ENCODE peak calls at places on chromosomes 1 and 21, in nine cellular contexts. F is tibial nerve; A is heart right ventricle; R is CD8-positive, alpha-beta memory T cell; U is left ventricle myocardium inferior; M is fibroblast of lung; K is prostate gland; V is thyroid gland; T is PC-9. H is an unnamed sample.

GRCh38 chr1:74517599-74518051 is 5.2 kb upstream of the LRRC53 start:
- DNase-seq in F (no peak), A (no peak), R (no peak), U (no peak), M (no peak), K (no peak), V (no peak), T (no peak), H (no peak)

GRCh38 chr1:19436716-19437476 is 48.4 kb downstream of the CAPZB start:
- DNase-seq in F (peak), A (no peak), R (no peak), U (peak), M (peak), K (peak), V (peak), T (no peak), H (no peak)

GRCh38 chr1:228079601-228080263 is 2.8 kb upstream of the ARF1 start:
- DNase-seq in F (peak), A (no peak), R (no peak), U (peak), M (no peak), K (no peak), V (no peak), T (no peak), H (no peak)

GRCh38 chr1:182196897-182197546 is 135.5 kb upstream of the ZNF648 start:
- DNase-seq in F (no peak), A (peak), R (no peak), U (no peak), M (peak), K (no peak), V (peak), T (no peak), H (no peak)

GRCh38 chr1:23627065-23627464 is 64.5 kb upstream of the RPL11 start:
- DNase-seq in F (no peak), A (no peak), R (peak), U (no peak), M (no peak), K (no peak), V (peak), T (peak), H (no peak)

GRCh38 chr1:16975838-16976237 is 4.6 kb downstream of the MFAP2 start:
- DNase-seq in F (no peak), A (no peak), R (no peak), U (no peak), M (no peak), K (no peak), V (no peak), T (no peak), H (no peak)

GRCh38 chr1:99872063-99872462 is 21.9 kb downstream of the AGL start:
- DNase-seq in F (no peak), A (no peak), R (no peak), U (no peak), M (no peak), K (no peak), V (no peak), T (no peak), H (no peak)

GRCh38 chr1:228299211-228299610 is 91.4 kb downstream of the OBSCN start:
- DNase-seq in F (no peak), A (no peak), R (no peak), U (no peak), M (no peak), K (no peak), V (no peak), T (no peak), H (no peak)

GRCh38 chr21:42363331-42363730 is 3.0 kb downstream of the TFF1 start:
- DNase-seq in F (no peak), A (no peak), R (no peak), U (no peak), M (no peak), K (no peak), V (no peak), T (peak), H (no peak)

GRCh38 chr1:202127836-202128622 is 5.3 kb downstream of the GPR37L1 start:
- DNase-seq in F (no peak), A (no peak), R (no peak), U (no peak), M (no peak), K (no peak), V (no peak), T (no peak), H (no peak)

GRCh38 chr21:32094792-32095191 is 184.1 kb downstream of the MIS18A start:
- DNase-seq in F (no peak), A (no peak), R (no peak), U (no peak), M (peak), K (no peak), V (no peak), T (no peak), H (peak)

GRCh38 chr21:42149656-42150457 is 69.1 kb upstream of the ABCG1 start:
- DNase-seq in F (no peak), A (no peak), R (no peak), U (no peak), M (no peak), K (no peak), V (no peak), T (no peak), H (no peak)

GRCh38 chr21:45478115-45478801 is 64.0 kb downstream of the SLC19A1 start:
- DNase-seq in F (peak), A (peak), R (peak), U (peak), M (peak), K (peak), V (peak), T (no peak), H (peak)

GRCh38 chr1:210771131-210771530 is 362.8 kb downstream of the KCNH1 start:
- DNase-seq in F (no peak), A (no peak), R (no peak), U (no peak), M (no peak), K (no peak), V (no peak), T (no peak), H (no peak)

GRCh38 chr1:109717729-109718128 is 5.7 kb downstream of the GSTM5 start:
- DNase-seq in F (no peak), A (no peak), R (no peak), U (no peak), M (no peak), K (no peak), V (no peak), T (no peak), H (no peak)

GRCh38 chr1:82323144-82323543 is 522.4 kb downstream of the ADGRL2 start:
- DNase-seq in F (no peak), A (no peak), R (no peak), U (no peak), M (no peak), K (no peak), V (no peak), T (no peak), H (no peak)

GRCh38 chr1:86502721-86503430 is 34.1 kb downstream of the CLCA1 start:
- DNase-seq in F (no peak), A (peak), R (no peak), U (no peak), M (no peak), K (peak), V (peak), T (peak), H (no peak)

GRCh38 chr1:235313262-235313661 is 14.7 kb downstream of the ARID4B start:
- DNase-seq in F (no peak), A (no peak), R (no peak), U (no peak), M (no peak), K (no peak), V (no peak), T (no peak), H (no peak)

GRCh38 chr1:245121523-245121922 is 33.3 kb upstream of the KIF26B start:
- DNase-seq in F (no peak), A (no peak), R (no peak), U (no peak), M (no peak), K (no peak), V (no peak), T (no peak), H (no peak)

GRCh38 chr1:110879758-110880606 is 7.0 kb downstream of the CD53 start:
- DNase-seq in F (no peak), A (no peak), R (no peak), U (no peak), M (no peak), K (no peak), V (no peak), T (no peak), H (no peak)

GRCh38 chr21:42830456-42831455 is 48.6 kb downstream of the WDR4 start:
- DNase-seq in F (no peak), A (no peak), R (peak), U (no peak), M (no peak), K (no peak), V (peak), T (no peak), H (no peak)

GRCh38 chr1:204716687-204717086 is 31.1 kb upstream of the LRRN2 start:
- DNase-seq in F (no peak), A (no peak), R (no peak), U (no peak), M (no peak), K (no peak), V (no peak), T (no peak), H (no peak)

GRCh38 chr21:45473496-45474322 is 68.5 kb downstream of the SLC19A1 start:
- DNase-seq in F (no peak), A (no peak), R (no peak), U (no peak), M (peak), K (no peak), V (no peak), T (no peak), H (no peak)

GRCh38 chr1:245566952-245567351 is 412.2 kb downstream of the KIF26B start:
- DNase-seq in F (no peak), A (no peak), R (no peak), U (no peak), M (peak), K (no peak), V (no peak), T (no peak), H (no peak)

GRCh38 chr1:18668750-18669404 is 38.2 kb downstream of the PAX7 start:
- DNase-seq in F (no peak), A (no peak), R (no peak), U (no peak), M (no peak), K (peak), V (no peak), T (peak), H (no peak)

GRCh38 chr1:81889166-81889565 is 88.4 kb downstream of the ADGRL2 start:
- DNase-seq in F (no peak), A (no peak), R (no peak), U (no peak), M (no peak), K (no peak), V (no peak), T (no peak), H (no peak)

GRCh38 chr1:11654571-11655262 is at the start of gene FBXO44:
- DNase-seq in F (peak), A (peak), R (peak), U (peak), M (no peak), K (peak), V (peak), T (no peak), H (no peak)

GRCh38 chr1:200982071-200982945 is 41.2 kb downstream of the KIF21B start:
- DNase-seq in F (no peak), A (no peak), R (no peak), U (no peak), M (peak), K (no peak), V (no peak), T (no peak), H (no peak)

GRCh38 chr1:173017792-173018191 is 32.9 kb downstream of the TNFSF18 start:
- DNase-seq in F (no peak), A (no peak), R (no peak), U (no peak), M (peak), K (no peak), V (no peak), T (no peak), H (no peak)

GRCh38 chr1:173020138-173020742 is 30.5 kb downstream of the TNFSF18 start:
- DNase-seq in F (no peak), A (no peak), R (no peak), U (no peak), M (no peak), K (no peak), V (no peak), T (no peak), H (no peak)

GRCh38 chr1:173024543-173024942 is 26.2 kb downstream of the TNFSF18 start:
- DNase-seq in F (no peak), A (no peak), R (no peak), U (no peak), M (no peak), K (no peak), V (no peak), T (no peak), H (no peak)

GRCh38 chr1:173023343-173023742 is 27.4 kb downstream of the TNFSF18 start:
- DNase-seq in F (no peak), A (no peak), R (no peak), U (no peak), M (no peak), K (no peak), V (no peak), T (no peak), H (no peak)
- H3K27ac ChIP-seq in F (no peak), A (no peak), R (no peak), U (no peak), M (no peak), K (no peak), V (no peak), T (no peak), H (no peak)

GRCh38 chr1:981955-982558 is at the start of gene PERM1:
- DNase-seq in F (no peak), A (peak), R (no peak), U (peak), M (no peak), K (no peak), V (no peak), T (no peak), H (no peak)

GRCh38 chr1:985126-985525 is 3.2 kb upstream of the PERM1 start:
- DNase-seq in F (no peak), A (no peak), R (no peak), U (no peak), M (no peak), K (no peak), V (no peak), T (no peak), H (no peak)

GRCh38 chr1:984476-984814 is 2.6 kb upstream of the PERM1 start:
- DNase-seq in F (no peak), A (no peak), R (no peak), U (no peak), M (no peak), K (no peak), V (no peak), T (no peak), H (no peak)

GRCh38 chr1:982765-983436 is 1.0 kb upstream of the PERM1 start:
- DNase-seq in F (no peak), A (no peak), R (no peak), U (peak), M (no peak), K (no peak), V (no peak), T (no peak), H (no peak)

DNA sequence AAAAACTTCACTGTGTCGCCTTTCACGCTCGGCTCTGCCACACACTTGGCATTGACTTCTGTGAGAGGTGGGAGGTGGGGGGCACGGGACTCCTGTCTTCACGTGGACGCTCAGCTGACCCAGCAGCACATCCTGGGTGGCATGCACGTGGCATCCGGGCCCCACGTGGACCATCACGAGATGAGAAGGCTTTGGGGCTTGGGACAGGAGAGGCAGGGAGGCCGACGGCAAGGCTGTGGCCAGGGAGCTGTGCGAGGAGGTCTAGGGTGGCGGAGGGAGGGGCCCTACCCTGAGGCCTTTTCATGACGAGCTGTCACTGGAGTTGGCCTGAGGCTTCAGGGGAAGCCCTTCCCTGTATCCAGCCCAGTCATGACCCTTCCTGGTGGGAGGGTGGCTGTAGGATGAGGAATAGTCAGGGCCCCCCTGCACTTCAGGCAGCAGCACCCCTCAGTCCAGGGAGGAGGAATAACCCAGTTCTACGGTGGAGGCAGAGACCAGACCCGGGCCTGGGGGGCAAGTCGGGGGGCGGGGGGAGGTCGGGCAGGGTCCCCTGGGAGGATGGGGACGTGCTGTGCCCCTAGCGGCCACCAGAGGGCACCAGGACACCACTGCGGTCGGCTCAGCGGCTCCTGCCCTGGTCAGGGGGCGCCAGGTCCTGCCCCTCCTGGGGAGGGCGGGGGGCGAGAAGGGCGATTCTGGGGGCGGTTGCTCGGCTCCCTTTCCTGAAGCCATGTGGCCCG is 2.0 kb upstream of the PERM1 start:
- DNase-seq in F (no peak), A (peak), R (peak), U (peak), M (no peak), K (no peak), V (peak), T (no peak), H (no peak)
- H3K4me3 ChIP-seq in F (no peak), A (peak), R (no peak), U (peak), M (no peak), K (no peak), V (no peak), T (no peak), H (no peak)

DNA sequence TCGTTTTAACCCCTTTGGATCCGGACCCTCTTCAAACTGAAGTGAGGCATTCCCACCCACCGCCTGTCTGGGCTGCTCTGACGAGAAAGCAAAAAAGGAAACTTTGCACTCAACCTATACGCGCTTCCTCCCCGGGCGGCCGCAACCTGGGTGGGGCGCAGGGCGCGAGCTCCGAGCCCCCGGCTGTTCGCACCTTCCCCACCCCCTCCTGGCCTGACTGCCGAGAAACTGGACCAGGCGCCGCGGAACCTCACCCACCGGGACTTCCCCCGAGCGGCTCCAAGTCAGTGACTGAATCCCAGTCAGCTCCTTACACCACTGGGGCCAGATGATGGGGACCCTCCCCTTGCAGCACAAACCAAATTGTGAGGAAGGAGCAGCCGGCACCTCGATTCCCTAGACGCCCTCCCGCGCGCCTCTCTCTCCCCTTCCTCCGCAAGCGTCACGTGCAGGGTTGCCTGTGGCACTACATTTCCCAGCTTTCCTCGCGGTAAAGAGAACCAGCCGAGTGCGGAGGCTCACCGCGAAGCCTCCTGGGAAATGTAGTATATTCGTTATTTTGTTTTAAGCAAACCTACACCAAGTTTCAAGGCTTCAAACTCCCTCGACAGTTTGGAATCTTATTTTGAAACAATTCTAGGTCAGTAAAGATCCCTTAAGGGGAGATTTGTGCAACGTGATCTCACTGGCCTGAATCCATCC is at the start of gene RAB29:
- DNase-seq in F (peak), A (peak), R (peak), U (peak), M (peak), K (peak), V (peak), T (peak), H (no peak)
- H3K27ac ChIP-seq in F (peak), A (peak), R (peak), U (peak), M (peak), K (peak), V (peak), T (no peak), H (no peak)

GRCh38 chr1:168138134-168138533 is 1.4 kb upstream of the GPR161 start:
- DNase-seq in F (no peak), A (no peak), R (no peak), U (no peak), M (no peak), K (no peak), V (no peak), T (no peak), H (no peak)
- H3K4me3 ChIP-seq in F (no peak), A (no peak), R (no peak), U (no peak), M (no peak), K (no peak), V (no peak), T (no peak), H (no peak)

DNA sequence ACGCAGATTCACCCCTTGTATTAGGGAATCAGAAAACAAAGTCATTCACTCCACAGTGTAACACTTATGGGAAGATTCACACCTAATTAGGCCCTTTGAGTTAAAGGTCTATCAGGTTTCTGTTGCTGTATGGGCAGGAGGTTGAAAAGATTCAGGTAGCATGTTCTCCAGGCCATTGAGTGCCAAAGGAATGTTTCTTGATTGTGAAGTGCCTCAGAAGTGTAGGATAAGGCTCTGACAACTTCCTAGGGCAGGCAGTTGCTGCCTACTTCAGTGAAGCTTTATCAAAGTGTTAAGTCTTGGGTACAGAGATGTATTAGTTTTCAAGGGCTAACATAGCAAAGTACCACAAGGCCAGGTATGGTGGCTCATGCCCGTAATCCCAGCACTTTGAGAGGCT is 48.7 kb upstream of the RGS18 start:
- DNase-seq in F (no peak), A (no peak), R (no peak), U (no peak), M (no peak), K (no peak), V (no peak), T (no peak), H (no peak)
- H3K27ac ChIP-seq in F (no peak), A (no peak), R (no peak), U (no peak), M (no peak), K (no peak), V (no peak), T (no peak), H (no peak)

GRCh38 chr1:32273389-32274208 is 18.3 kb upstream of the HDAC1 start:
- DNase-seq in F (no peak), A (no peak), R (peak), U (no peak), M (no peak), K (no peak), V (peak), T (peak), H (peak)
- H3K4me3 ChIP-seq in F (no peak), A (no peak), R (peak), U (no peak), M (no peak), K (no peak), V (no peak), T (peak), H (no peak)

GRCh38 chr1:181119076-181119989 is 30.8 kb downstream of the IER5 start:
- DNase-seq in F (no peak), A (no peak), R (no peak), U (no peak), M (no peak), K (peak), V (no peak), T (peak), H (no peak)
- H3K27ac ChIP-seq in F (no peak), A (no peak), R (no peak), U (no peak), M (no peak), K (no peak), V (peak), T (peak), H (no peak)